ENCODE peak calls at places on chromosomes 6 and 20, in four cellular contexts. One of them, this sample, is unnamed.

GRCh38 chr20:31652917-31653385 is 15.2 kb downstream of the COX4I2 start:
- DNase-seq in HepG2: no peak
- DNase-seq in K562: no peak
- DNase-seq in A549: no peak
- DNase-seq in this sample: no peak

GRCh38 chr6:44228836-44229235 is 5.4 kb downstream of the SLC29A1 start:
- DNase-seq in HepG2: no peak
- DNase-seq in K562: no peak
- DNase-seq in A549: no peak
- DNase-seq in this sample: no peak

GRCh38 chr6:12249516-12250394 is 40.4 kb upstream of the EDN1 start:
- DNase-seq in A549: no peak
- DNase-seq in K562: no peak
- DNase-seq in HepG2: no peak
- DNase-seq in this sample: no peak

GRCh38 chr6:146935489-146935888 is 268.7 kb upstream of the STXBP5 start:
- DNase-seq in HepG2: no peak
- DNase-seq in A549: no peak
- DNase-seq in K562: no peak
- DNase-seq in this sample: no peak

GRCh38 chr6:44667668-44668390 is 280.3 kb downstream of the CDC5L start:
- DNase-seq in K562: peak; percentile 43
- DNase-seq in HepG2: peak; percentile 39
- DNase-seq in A549: peak; percentile 18
- DNase-seq in this sample: peak; percentile 68

GRCh38 chr6:144217264-144217663 is 66.9 kb downstream of the STX11 start:
- DNase-seq in K562: no peak
- DNase-seq in A549: no peak
- DNase-seq in HepG2: peak; percentile 30
- DNase-seq in this sample: no peak

GRCh38 chr20:8148501-8148900 is 16.4 kb downstream of the PLCB1 start:
- DNase-seq in K562: no peak
- DNase-seq in HepG2: no peak
- DNase-seq in A549: no peak
- DNase-seq in this sample: no peak

GRCh38 chr20:8933391-8933807 is 135.5 kb upstream of the PLCB4 start:
- DNase-seq in A549: no peak
- DNase-seq in HepG2: no peak
- DNase-seq in K562: no peak
- DNase-seq in this sample: no peak

GRCh38 chr6:31777667-31778050 is 531 bp upstream of the VWA7 start:
- DNase-seq in A549: no peak
- DNase-seq in HepG2: no peak
- DNase-seq in K562: no peak
- DNase-seq in this sample: no peak

GRCh38 chr6:29965873-29966601 is 23.7 kb downstream of the HLA-A start:
- DNase-seq in K562: peak; percentile 65
- DNase-seq in HepG2: peak; percentile 95
- DNase-seq in A549: peak; percentile 31
- DNase-seq in this sample: no peak

GRCh38 chr6:25278914-25279747 is at the start of gene CARMIL1:
- DNase-seq in K562: peak; percentile 91
- DNase-seq in A549: peak; percentile 79
- DNase-seq in HepG2: peak; percentile 54
- DNase-seq in this sample: peak; percentile 86

GRCh38 chr6:128511518-128511917 is 8.9 kb downstream of the PTPRK start:
- DNase-seq in K562: no peak
- DNase-seq in HepG2: no peak
- DNase-seq in A549: peak; percentile 43
- DNase-seq in this sample: no peak

GRCh38 chr6:29925341-29926080 is 16.8 kb upstream of the HLA-A start:
- DNase-seq in A549: no peak
- DNase-seq in HepG2: no peak
- DNase-seq in K562: no peak
- DNase-seq in this sample: no peak

GRCh38 chr6:157982297-157982579 is 575 bp downstream of the SYNJ2 start:
- DNase-seq in A549: peak; percentile 30
- DNase-seq in HepG2: peak; percentile 62
- DNase-seq in K562: peak; percentile 69
- DNase-seq in this sample: peak; percentile 72

GRCh38 chr20:4073852-4074741 is 58.7 kb upstream of the RNF24 start:
- DNase-seq in A549: no peak
- DNase-seq in K562: no peak
- DNase-seq in HepG2: no peak
- DNase-seq in this sample: no peak

GRCh38 chr6:14824835-14825223 is 421.0 kb upstream of the JARID2 start:
- DNase-seq in HepG2: no peak
- DNase-seq in A549: no peak
- DNase-seq in K562: no peak
- DNase-seq in this sample: no peak

GRCh38 chr6:104955491-104955890 is 1.4 kb upstream of the LIN28B start:
- DNase-seq in A549: no peak
- DNase-seq in HepG2: no peak
- DNase-seq in K562: peak; percentile 63
- DNase-seq in this sample: peak; percentile 34

GRCh38 chr6:141413196-141413595 is 719.5 kb upstream of the GJE1 start:
- DNase-seq in HepG2: no peak
- DNase-seq in A549: no peak
- DNase-seq in K562: no peak
- DNase-seq in this sample: no peak

GRCh38 chr20:41213150-41213820 is 75.9 kb downstream of the PLCG1 start:
- DNase-seq in A549: no peak
- DNase-seq in K562: no peak
- DNase-seq in HepG2: no peak
- DNase-seq in this sample: no peak

DNA sequence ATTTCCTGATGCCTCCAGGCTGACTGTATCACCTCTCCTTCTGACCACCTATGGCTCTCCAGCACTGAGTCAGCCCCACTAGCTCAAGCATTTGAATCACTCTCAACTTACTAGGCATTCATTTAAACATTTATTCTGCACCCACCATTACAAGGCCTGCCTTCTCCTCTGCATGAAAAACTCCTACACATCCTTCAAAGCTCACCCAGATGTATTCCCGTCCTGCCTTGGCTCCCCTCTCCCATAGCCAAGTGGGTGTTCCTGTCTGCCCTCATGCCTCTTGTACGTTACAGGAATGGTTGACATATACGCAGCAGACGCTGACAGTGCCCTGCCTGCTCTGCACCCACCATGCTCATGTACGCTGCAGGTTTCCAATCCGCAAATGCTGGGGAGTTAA is 21.6 kb downstream of the KCNK17 start:
- DNase-seq in K562: no peak
- DNase-seq in HepG2: no peak
- DNase-seq in A549: no peak
- DNase-seq in this sample: no peak
- TF ChIP-seq NR3C1 in K562: no peak
- TF ChIP-seq NR3C1 in HepG2: no peak
- TF ChIP-seq NR3C1 in A549: no peak
- TF ChIP-seq NR3C1 in this sample: no peak

GRCh38 chr6:87968435-87969278 is 79.0 kb upstream of the SPACA1 start:
- DNase-seq in HepG2: no peak
- DNase-seq in A549: peak; percentile 1
- DNase-seq in K562: no peak
- DNase-seq in this sample: peak; percentile 27
- TF ChIP-seq ESRRA in HepG2: no peak
- TF ChIP-seq ESRRA in A549: no peak
- TF ChIP-seq ESRRA in K562: no peak
- TF ChIP-seq ESRRA in this sample: no peak

DNA sequence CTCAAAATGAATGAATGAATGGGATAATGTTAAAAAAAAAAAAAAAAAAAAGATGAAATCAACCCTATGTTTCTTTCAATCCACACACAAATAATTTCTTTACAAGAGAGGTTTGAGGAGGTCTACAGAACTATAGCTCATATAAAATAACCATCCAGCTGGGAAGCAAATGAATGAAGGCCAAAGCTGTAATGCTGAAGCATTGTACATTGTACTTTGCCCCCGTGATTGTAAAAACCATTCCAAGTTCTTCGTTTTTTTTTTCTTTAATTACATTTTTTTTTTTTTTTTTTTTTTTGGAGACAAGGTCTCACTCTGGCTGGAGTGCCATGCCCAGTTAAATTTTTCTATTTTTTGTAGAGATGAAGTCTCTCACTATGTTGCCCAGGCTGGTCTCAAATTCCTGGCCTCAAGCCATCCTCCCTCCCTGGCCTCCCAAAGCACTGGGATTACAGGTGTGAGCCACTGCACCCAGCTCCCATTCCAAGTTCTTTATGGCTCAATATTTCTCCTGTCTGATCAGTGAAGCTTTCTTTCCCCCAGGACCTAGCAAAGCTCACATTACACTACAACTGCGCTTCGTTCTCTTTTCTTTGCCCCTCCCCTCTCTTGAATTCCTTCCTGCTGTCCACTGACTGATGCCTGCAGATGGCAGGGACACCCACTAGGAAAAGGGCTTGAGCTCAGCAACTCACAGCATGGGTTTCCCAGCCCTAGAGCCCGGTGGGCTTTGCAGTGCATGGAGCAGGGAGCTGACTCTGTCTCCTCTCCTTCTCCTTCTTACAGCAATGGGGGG is 53.0 kb upstream of the NOP56 start:
- DNase-seq in HepG2: no peak
- DNase-seq in K562: no peak
- DNase-seq in A549: no peak
- DNase-seq in this sample: peak; percentile 17
- TF ChIP-seq NR3C1 in HepG2: no peak
- TF ChIP-seq NR3C1 in K562: no peak
- TF ChIP-seq NR3C1 in A549: no peak
- TF ChIP-seq NR3C1 in this sample: no peak

GRCh38 chr6:2885967-2886731 is 17.0 kb downstream of the SERPINB9 start:
- DNase-seq in A549: no peak
- DNase-seq in K562: no peak
- DNase-seq in HepG2: no peak
- DNase-seq in this sample: no peak
- TF ChIP-seq ESRRA in A549: no peak
- TF ChIP-seq ESRRA in K562: no peak
- TF ChIP-seq ESRRA in HepG2: no peak
- TF ChIP-seq ESRRA in this sample: no peak

GRCh38 chr6:78749326-78749725 is 118.0 kb upstream of the IRAK1BP1 start:
- DNase-seq in K562: no peak
- DNase-seq in A549: no peak
- DNase-seq in HepG2: no peak
- DNase-seq in this sample: no peak

GRCh38 chr6:78746457-78746856 is 120.9 kb upstream of the IRAK1BP1 start:
- DNase-seq in HepG2: no peak
- DNase-seq in K562: no peak
- DNase-seq in A549: no peak
- DNase-seq in this sample: no peak

DNA sequence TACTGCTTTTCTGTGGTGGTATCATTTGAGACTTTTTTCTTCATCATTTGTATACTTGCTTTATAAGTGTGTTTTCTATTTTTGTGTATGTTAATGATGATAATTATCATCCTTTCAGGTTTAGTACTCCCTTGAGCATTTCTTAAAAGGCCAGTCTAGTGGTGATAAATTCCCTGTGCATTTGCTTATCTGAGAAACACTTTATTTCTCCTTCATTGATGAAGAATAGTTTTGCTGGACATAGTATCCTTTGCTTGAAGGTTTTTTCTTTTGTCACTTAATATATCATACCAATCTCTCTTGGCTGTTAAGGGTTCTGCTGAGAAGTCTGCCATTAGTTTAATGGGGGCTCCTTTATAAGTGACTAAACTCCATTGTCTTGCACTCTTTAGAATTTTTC is 123.2 kb upstream of the IRAK1BP1 start:
- DNase-seq in A549: no peak
- DNase-seq in HepG2: no peak
- DNase-seq in K562: no peak
- DNase-seq in this sample: no peak
- TF ChIP-seq NR3C1 in A549: no peak
- TF ChIP-seq NR3C1 in HepG2: no peak
- TF ChIP-seq NR3C1 in K562: no peak
- TF ChIP-seq NR3C1 in this sample: no peak

GRCh38 chr20:64077876-64078551 is 1.3 kb downstream of the RGS19 start:
- DNase-seq in HepG2: no peak
- DNase-seq in K562: no peak
- DNase-seq in A549: no peak
- DNase-seq in this sample: no peak

GRCh38 chr20:64080013-64080812 is at the start of gene OPRL1:
- DNase-seq in K562: no peak
- DNase-seq in HepG2: no peak
- DNase-seq in A549: no peak
- DNase-seq in this sample: no peak

GRCh38 chr20:64078934-64079272 is 415 bp downstream of the RGS19 start:
- DNase-seq in K562: no peak
- DNase-seq in HepG2: no peak
- DNase-seq in A549: no peak
- DNase-seq in this sample: no peak

GRCh38 chr20:64080813-64081619 is 1.1 kb downstream of the OPRL1 start:
- DNase-seq in A549: no peak
- DNase-seq in K562: no peak
- DNase-seq in HepG2: no peak
- DNase-seq in this sample: no peak

DNA sequence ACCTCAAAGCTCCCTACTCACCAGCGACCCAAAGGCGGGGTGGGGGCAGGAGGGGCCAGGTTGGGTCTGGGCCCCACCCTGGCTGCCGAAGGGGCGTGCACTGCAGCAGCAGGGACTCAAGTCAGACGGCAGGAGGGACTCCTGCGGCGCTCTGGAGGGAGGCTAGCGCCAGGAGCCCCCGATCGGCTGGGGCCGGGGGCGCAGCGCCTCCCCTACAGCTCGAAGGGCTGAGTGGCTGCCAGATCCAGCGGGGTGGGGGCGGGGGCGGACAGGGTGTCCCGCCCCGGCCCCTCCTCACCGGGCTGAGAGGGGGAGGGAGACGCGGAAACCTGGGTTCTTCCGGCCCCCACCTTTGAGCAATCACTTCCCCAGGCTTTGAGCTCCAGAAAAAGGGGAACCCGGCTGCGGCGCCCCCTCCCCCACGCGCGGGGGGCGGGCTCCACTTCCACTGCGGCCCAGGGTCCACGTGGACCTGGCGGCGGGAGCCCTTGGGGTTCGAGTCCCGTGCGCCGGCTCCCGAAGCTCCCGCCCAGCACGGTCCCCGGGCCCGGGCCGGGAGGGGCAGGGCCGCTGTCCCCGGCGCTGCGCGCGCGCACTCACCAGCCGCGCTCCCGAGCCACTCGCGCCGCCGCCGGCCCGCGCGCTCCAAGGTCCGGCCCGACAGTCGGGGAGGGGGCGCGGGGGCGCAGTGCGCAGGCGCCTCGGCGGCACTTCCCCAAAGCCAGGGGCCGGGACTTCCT is at the start of gene RGS19:
- DNase-seq in HepG2: peak; percentile 70
- DNase-seq in K562: peak; percentile 92
- DNase-seq in A549: no peak
- DNase-seq in this sample: peak; percentile 75
- TF ChIP-seq ESRRA in HepG2: no peak
- TF ChIP-seq ESRRA in K562: no peak
- TF ChIP-seq ESRRA in A549: no peak
- TF ChIP-seq ESRRA in this sample: no peak